ENCODE peak calls at places on chromosomes 12 and 14, in seven cellular contexts. W is stomach, A is mammary epithelial cell, U is body of pancreas, L is tibial nerve, B is prostate gland, S is OCI-LY7. O is an unnamed sample. For H3K4me1, the result is how much of the 10 kb centered on the place peaks cover.

GRCh38 chr14:54570651-54571415 is 3.9 kb downstream of the SAMD4A start:
- DNase-seq in U (no peak), A (peak), W (no peak), L (no peak), S (no peak), B (no peak), O (no peak)

GRCh38 chr12:57941165-57941894 is at the start of gene ATP23:
- DNase-seq in B (peak), A (peak), L (peak), U (peak), S (peak), W (peak), O (peak)

GRCh38 chr14:95346820-95347219 is 27.1 kb upstream of the CLMN start:
- DNase-seq in A (no peak), S (no peak), W (no peak), B (no peak), L (no peak), U (no peak), O (no peak)

GRCh38 chr12:3380200-3381020 is 110.6 kb upstream of the PRMT8 start:
- DNase-seq in L (no peak), A (no peak), S (no peak), W (no peak), U (no peak), B (no peak), O (no peak)

GRCh38 chr12:34371050-34371449 is 348.8 kb downstream of the ALG10 start:
- DNase-seq in B (no peak), S (no peak), L (no peak), A (no peak), U (no peak), W (no peak), O (no peak)

GRCh38 chr14:97298331-97298730 is 501.1 kb downstream of the VRK1 start:
- DNase-seq in U (no peak), L (no peak), B (no peak), S (no peak), W (no peak), A (no peak), O (no peak)

GRCh38 chr12:122276242-122276641 is 9.9 kb upstream of the VPS33A start:
- DNase-seq in L (no peak), S (no peak), W (no peak), U (no peak), A (no peak), B (no peak), O (no peak)

GRCh38 chr12:96617178-96617577 is 127.8 kb downstream of the CFAP54 start:
- DNase-seq in L (no peak), A (no peak), S (peak), B (no peak), U (no peak), W (no peak), O (no peak)

GRCh38 chr14:105484069-105484996 is 2.4 kb upstream of the CRIP1 start:
- DNase-seq in A (no peak), L (no peak), S (no peak), U (no peak), B (no peak), W (no peak), O (no peak)

GRCh38 chr14:85575617-85575898 is 45.6 kb downstream of the FLRT2 start:
- DNase-seq in A (no peak), B (no peak), S (no peak), W (no peak), L (no peak), U (no peak), O (no peak)

GRCh38 chr12:23843958-23844357 is 105.5 kb downstream of the SOX5 start:
- DNase-seq in S (no peak), L (no peak), A (no peak), U (no peak), W (no peak), B (no peak), O (no peak)

GRCh38 chr12:47082963-47083621 is 3.3 kb upstream of the AMIGO2 start:
- DNase-seq in L (no peak), U (no peak), W (no peak), A (peak), S (no peak), B (no peak), O (no peak)

GRCh38 chr12:90253674-90254181 is 545.1 kb upstream of the ATP2B1 start:
- DNase-seq in B (no peak), A (peak), S (peak), U (peak), W (peak), L (peak), O (no peak)

GRCh38 chr12:21169878-21170472 is 39.0 kb downstream of the SLCO1B1 start:
- DNase-seq in A (peak), B (peak), W (peak), L (no peak), S (peak), U (peak), O (peak)

GRCh38 chr12:109347579-109347978 is at the start of gene MYO1H:
- DNase-seq in L (no peak), S (no peak), B (no peak), U (no peak), W (no peak), A (no peak), O (no peak)

GRCh38 chr12:47297993-47298392 is 218.2 kb upstream of the AMIGO2 start:
- DNase-seq in B (no peak), A (no peak), W (no peak), S (no peak), U (no peak), L (no peak), O (no peak)

DNA sequence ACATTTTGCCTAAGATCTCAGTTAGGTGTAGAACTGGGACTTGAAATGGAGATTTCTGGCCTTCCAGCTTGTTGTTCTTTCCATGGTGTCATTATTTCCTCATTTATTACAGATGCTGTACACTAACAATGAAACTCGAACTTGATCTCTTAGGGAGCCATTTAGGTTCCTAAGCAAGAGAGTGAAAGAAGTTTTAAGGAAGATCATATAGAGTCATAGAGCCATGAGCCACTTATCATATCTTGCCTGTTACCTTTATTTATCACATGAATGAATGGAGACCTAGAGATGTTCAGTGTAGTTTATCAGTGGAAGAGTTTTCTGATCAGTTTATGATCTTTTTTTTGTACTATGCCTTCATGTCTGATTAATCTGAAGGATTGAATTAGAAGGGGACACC is 9.9 kb downstream of the HELB start:
- DNase-seq in L (no peak), B (no peak), S (no peak), U (no peak), W (no peak), A (no peak), O (no peak)
- H3K4me1 ChIP-seq in L (under half), B (under half), S (under half), U (under half), W (under half), A (under half), O (under half)

GRCh38 chr12:66596189-66596588 is 82.7 kb downstream of the GRIP1 start:
- DNase-seq in L (no peak), W (no peak), S (no peak), U (no peak), A (peak), B (no peak), O (no peak)
- H3K4me1 ChIP-seq in L (under half), W (under half), S (under half), U (under half), A (under half), B (under half), O (under half)

DNA sequence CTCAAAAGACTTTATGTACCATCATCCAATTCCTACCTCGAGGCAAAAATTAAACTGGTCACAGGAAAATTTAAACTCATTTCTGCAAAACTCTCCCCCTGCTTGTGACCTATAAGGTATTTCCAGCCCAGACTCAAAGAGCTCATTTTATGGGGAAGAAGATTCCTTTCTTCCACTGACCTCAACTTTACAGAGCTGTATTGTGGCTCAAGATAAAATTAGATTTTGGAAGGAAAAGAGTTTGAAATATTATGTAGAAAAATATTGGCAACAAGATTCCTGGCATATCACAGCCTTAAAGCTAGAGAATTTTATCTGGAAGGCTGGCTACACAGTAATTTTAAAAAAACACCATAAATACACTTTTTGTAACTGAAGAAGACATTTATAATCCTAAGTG is 91.7 kb downstream of the STXBP6 start:
- DNase-seq in B (no peak), U (no peak), W (no peak), A (no peak), L (no peak), S (no peak), O (no peak)
- H3K4me1 ChIP-seq in B (under half), U (under half), W (under half), A (under half), L (under half), S (under half), O (under half)

DNA sequence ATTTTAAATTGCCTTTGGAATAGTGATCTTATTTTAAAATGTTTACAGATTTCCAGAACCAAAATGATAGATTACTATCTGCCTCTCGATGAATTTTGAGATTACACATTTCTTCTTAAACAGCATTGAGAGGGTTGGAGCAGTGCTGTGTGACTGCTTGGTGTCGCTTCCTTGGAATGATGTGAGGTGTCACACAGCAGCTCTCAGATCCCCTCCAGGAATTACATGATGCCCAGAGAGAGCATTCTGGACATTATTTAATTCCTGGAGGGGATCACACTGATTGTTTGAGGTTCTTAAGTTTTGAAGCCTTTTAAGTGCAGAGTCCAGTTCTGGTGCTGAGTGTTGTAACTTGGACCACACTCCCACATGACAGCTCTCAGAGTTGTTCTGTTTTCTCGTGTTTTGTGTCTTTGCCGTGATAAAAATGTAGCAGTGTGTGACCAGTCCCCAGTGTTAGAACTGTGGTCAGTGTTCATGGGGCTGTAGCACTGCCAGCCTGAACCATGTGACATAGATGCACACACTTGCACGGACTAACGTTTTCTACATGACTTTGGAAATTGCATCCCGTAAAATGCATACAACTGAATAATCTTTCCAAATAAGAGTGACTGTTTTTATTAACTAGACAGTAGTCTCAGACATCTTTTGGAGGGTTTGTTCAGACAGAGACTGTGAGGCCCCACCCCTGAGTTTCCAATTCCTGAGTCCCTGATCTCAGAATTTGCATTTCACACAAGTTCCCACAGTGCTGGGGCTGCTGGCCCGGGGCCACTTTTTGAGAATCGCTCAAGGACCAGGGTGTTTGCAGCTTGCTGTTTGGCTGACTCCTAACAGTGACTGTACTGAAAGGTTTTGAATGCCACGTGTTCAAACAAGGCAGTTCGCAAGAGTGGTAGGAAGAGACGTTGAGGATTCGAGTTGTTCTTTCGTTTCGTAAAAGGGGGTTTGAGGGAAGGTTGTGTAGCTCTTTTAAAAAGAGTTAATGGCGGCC is 26.0 kb downstream of the XRCC3 start:
- DNase-seq in S (peak), W (no peak), L (peak), A (no peak), U (no peak), B (peak), O (no peak)
- H3K4me1 ChIP-seq in S (half or more), W (under half), L (under half), A (under half), U (under half), B (under half), O (under half)

DNA sequence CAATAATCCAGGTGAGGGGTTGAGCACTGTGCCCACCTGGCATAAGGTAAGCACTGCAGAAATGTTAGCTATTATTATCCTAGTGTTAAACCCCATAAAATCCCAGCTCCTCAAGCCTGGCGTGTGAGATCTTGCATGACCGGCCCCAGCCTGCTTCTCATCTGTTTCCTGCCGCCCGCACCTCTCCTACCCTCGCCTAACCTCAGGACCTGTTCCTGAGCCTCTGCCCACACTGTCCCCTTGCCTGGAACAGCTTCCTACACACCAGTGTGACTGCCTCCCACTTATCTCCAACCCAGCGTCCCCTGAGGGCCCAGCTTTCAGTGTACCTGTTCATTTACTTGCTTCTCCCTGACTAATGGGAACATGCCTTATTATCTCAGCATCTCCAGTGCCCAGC is 24.7 kb downstream of the ISCA2 start:
- DNase-seq in L (no peak), S (no peak), B (peak), W (no peak), A (peak), U (no peak), O (no peak)
- H3K4me1 ChIP-seq in L (under half), S (under half), B (under half), W (under half), A (half or more), U (under half), O (under half)

GRCh38 chr14:100078216-100078780 is 13.1 kb downstream of the EVL start:
- DNase-seq in A (no peak), L (no peak), B (no peak), W (no peak), U (no peak), S (no peak), O (no peak)

GRCh38 chr14:100078997-100079561 is 13.9 kb downstream of the EVL start:
- DNase-seq in S (no peak), B (no peak), A (peak), L (no peak), U (no peak), W (peak), O (no peak)

GRCh38 chr14:100081997-100082625 is 16.9 kb downstream of the EVL start:
- DNase-seq in W (no peak), B (no peak), A (no peak), L (no peak), S (no peak), U (no peak), O (no peak)

GRCh38 chr14:100079606-100080005 is 14.4 kb downstream of the EVL start:
- DNase-seq in B (no peak), W (no peak), L (no peak), S (no peak), A (no peak), U (no peak), O (no peak)

DNA sequence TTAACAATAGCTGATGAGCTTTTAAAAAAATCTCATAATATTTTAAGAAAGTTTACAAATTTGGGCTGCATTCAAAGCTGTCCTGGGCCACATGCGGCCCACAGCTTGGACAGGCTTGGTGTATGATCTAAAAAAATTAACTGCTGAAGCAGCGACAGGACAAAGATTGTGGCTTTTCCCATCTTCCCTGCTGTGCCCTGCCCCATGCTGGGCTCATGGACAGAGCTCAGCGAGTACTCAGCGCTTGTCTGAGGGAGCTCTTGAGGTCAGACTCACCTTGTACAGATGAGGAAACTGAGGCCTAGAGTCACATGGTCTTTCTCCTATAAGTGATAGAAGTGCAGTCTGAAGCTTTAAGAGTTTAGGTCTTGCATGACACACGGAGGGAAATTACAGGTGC is 15.0 kb downstream of the EVL start:
- DNase-seq in A (no peak), W (no peak), L (no peak), U (no peak), B (no peak), S (no peak), O (no peak)
- H3K4me1 ChIP-seq in A (under half), W (half or more), L (under half), U (under half), B (under half), S (under half), O (under half)

DNA sequence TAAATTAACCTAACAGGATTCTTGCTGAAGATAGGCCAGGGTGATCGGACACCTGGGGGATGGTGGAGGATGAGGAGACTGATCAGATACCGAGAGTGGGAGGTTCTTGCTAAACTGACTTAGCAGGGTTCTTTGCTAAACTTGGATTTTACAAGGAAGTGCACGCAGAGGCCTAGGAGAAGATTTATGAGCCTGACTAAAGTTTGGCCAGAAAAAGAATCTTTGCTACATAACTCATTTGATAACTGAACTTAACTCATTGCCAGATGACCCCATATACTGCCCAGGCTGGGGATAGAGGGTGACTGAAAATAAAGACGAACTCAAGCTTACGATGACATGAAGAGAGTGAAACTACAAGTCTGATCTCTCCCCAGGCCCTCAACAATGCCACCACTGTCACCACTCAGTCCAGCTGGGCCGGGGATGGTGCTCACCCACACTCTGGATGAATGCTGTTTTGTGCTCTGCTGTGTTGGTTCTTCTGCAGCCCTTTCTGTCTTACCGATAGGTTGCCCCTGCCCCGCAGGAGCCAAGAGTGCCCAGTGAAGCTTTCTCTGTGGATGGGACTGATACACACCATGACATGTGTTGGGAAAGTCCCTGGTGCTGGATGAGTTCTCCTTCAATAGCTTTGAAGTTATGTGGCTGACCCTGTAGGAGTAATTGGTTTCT is 29.0 kb downstream of the PPFIBP1 start:
- DNase-seq in U (no peak), A (peak), W (no peak), S (no peak), L (no peak), B (no peak), O (no peak)
- H3K4me1 ChIP-seq in U (half or more), A (half or more), W (half or more), S (under half), L (under half), B (under half), O (under half)